ENCODE peak calls at places on chromosome 21, in ten cellular contexts. One of them, this sample, is unnamed.
A peak's percentile ranks its signal among the peaks of the same experiment; 100 is the strongest.

GRCh38 chr21:18987515-18988026 is 584.0 kb upstream of the TMPRSS15 start:
- DNase-seq in cardiac muscle cell: no peak
- DNase-seq in adrenal gland: no peak
- DNase-seq in IMR-90: no peak
- DNase-seq in CD8-positive, alpha-beta memory T cell: no peak
- DNase-seq in heart right ventricle: no peak
- DNase-seq in mesendoderm: peak; percentile 13
- DNase-seq in neuronal stem cell: no peak
- DNase-seq in left ventricle myocardium inferior: no peak
- DNase-seq in Peyer's patch: no peak
- DNase-seq in this sample: no peak

GRCh38 chr21:18060402-18060801 is 184.2 kb upstream of the CHODL start:
- DNase-seq in IMR-90: no peak
- DNase-seq in cardiac muscle cell: no peak
- DNase-seq in CD8-positive, alpha-beta memory T cell: no peak
- DNase-seq in heart right ventricle: no peak
- DNase-seq in adrenal gland: no peak
- DNase-seq in neuronal stem cell: no peak
- DNase-seq in Peyer's patch: no peak
- DNase-seq in mesendoderm: no peak
- DNase-seq in left ventricle myocardium inferior: no peak
- DNase-seq in this sample: no peak

GRCh38 chr21:16624468-16625102 is 888.3 kb upstream of the CXADR start:
- DNase-seq in adrenal gland: no peak
- DNase-seq in cardiac muscle cell: no peak
- DNase-seq in heart right ventricle: no peak
- DNase-seq in mesendoderm: no peak
- DNase-seq in left ventricle myocardium inferior: no peak
- DNase-seq in CD8-positive, alpha-beta memory T cell: no peak
- DNase-seq in Peyer's patch: no peak
- DNase-seq in neuronal stem cell: no peak
- DNase-seq in IMR-90: no peak
- DNase-seq in this sample: no peak

GRCh38 chr21:34909492-34910292 is 139.4 kb downstream of the RUNX1 start:
- DNase-seq in IMR-90: peak; percentile 51
- DNase-seq in mesendoderm: peak; percentile 31
- DNase-seq in Peyer's patch: no peak
- DNase-seq in cardiac muscle cell: peak; percentile 31
- DNase-seq in adrenal gland: no peak
- DNase-seq in neuronal stem cell: no peak
- DNase-seq in heart right ventricle: no peak
- DNase-seq in CD8-positive, alpha-beta memory T cell: no peak
- DNase-seq in left ventricle myocardium inferior: no peak
- DNase-seq in this sample: no peak

GRCh38 chr21:29293495-29293894 is 5.2 kb upstream of the BACH1 start:
- DNase-seq in CD8-positive, alpha-beta memory T cell: no peak
- DNase-seq in neuronal stem cell: no peak
- DNase-seq in adrenal gland: no peak
- DNase-seq in IMR-90: no peak
- DNase-seq in mesendoderm: no peak
- DNase-seq in heart right ventricle: no peak
- DNase-seq in Peyer's patch: peak; percentile 79
- DNase-seq in cardiac muscle cell: no peak
- DNase-seq in left ventricle myocardium inferior: no peak
- DNase-seq in this sample: no peak

GRCh38 chr21:45997495-45998275 is 16.1 kb downstream of the COL6A1 start:
- DNase-seq in IMR-90: no peak
- DNase-seq in CD8-positive, alpha-beta memory T cell: peak; percentile 30
- DNase-seq in cardiac muscle cell: no peak
- DNase-seq in mesendoderm: no peak
- DNase-seq in heart right ventricle: peak; percentile 3
- DNase-seq in left ventricle myocardium inferior: peak; percentile 15
- DNase-seq in neuronal stem cell: no peak
- DNase-seq in adrenal gland: peak; percentile 5
- DNase-seq in Peyer's patch: peak; percentile 38
- DNase-seq in this sample: peak; percentile 66

GRCh38 chr21:16192900-16193299 is 463.1 kb downstream of the USP25 start:
- DNase-seq in IMR-90: peak; percentile 20
- DNase-seq in cardiac muscle cell: peak; percentile 29
- DNase-seq in Peyer's patch: no peak
- DNase-seq in adrenal gland: no peak
- DNase-seq in CD8-positive, alpha-beta memory T cell: no peak
- DNase-seq in mesendoderm: peak; percentile 35
- DNase-seq in neuronal stem cell: no peak
- DNase-seq in heart right ventricle: no peak
- DNase-seq in left ventricle myocardium inferior: no peak
- DNase-seq in this sample: no peak

GRCh38 chr21:31034378-31034777 is 3.9 kb downstream of the KRTAP19-8 start:
- DNase-seq in CD8-positive, alpha-beta memory T cell: no peak
- DNase-seq in neuronal stem cell: no peak
- DNase-seq in IMR-90: no peak
- DNase-seq in left ventricle myocardium inferior: no peak
- DNase-seq in Peyer's patch: no peak
- DNase-seq in adrenal gland: no peak
- DNase-seq in mesendoderm: peak; percentile 13
- DNase-seq in cardiac muscle cell: no peak
- DNase-seq in heart right ventricle: no peak
- DNase-seq in this sample: no peak

GRCh38 chr21:15549671-15550070 is 180.1 kb upstream of the USP25 start:
- DNase-seq in mesendoderm: peak; percentile 96
- DNase-seq in heart right ventricle: no peak
- DNase-seq in cardiac muscle cell: peak; percentile 25
- DNase-seq in neuronal stem cell: no peak
- DNase-seq in IMR-90: peak; percentile 5
- DNase-seq in adrenal gland: no peak
- DNase-seq in Peyer's patch: no peak
- DNase-seq in CD8-positive, alpha-beta memory T cell: no peak
- DNase-seq in left ventricle myocardium inferior: no peak
- DNase-seq in this sample: no peak

DNA sequence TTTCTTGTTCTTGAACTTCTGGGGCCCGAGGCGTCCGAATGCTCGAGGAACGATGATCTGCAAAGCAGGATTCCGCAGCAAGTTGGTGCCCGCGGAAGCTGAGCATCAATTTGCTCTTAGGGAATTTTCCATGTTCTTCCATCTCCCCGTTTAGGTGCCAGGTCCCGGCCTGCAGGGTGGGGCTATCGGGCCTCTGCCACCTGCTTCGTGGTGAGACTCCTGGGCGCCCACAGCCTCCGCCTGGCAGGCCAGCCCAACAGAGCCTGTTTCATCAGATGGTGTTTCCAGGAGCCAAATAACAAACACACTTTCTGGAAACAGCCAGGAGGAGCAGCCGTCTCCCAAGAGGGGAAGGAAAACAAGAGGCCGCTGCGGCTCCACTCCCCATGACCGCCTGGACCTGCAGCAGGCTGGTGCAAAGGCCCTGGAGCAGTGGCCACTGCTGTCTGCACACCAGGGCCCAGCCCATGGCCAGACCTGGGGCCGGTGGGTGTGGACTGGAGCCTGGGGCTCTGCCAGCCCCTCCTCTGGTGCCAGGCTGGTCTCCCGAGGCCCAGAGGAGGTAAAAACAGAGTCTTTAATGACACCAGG is 54.8 kb downstream of the SLX9 start:
- DNase-seq in mesendoderm: no peak
- DNase-seq in heart right ventricle: no peak
- DNase-seq in Peyer's patch: no peak
- DNase-seq in left ventricle myocardium inferior: no peak
- DNase-seq in CD8-positive, alpha-beta memory T cell: no peak
- DNase-seq in cardiac muscle cell: no peak
- DNase-seq in IMR-90: no peak
- DNase-seq in adrenal gland: no peak
- DNase-seq in neuronal stem cell: no peak
- DNase-seq in this sample: peak; percentile 87
- H3K4me1 ChIP-seq in mesendoderm: no peaks in the 10 kb centered on the region
- H3K4me1 ChIP-seq in heart right ventricle: peaks cover 27% of the 10 kb centered on the region
- H3K4me1 ChIP-seq in Peyer's patch: no peaks in the 10 kb centered on the region
- H3K4me1 ChIP-seq in left ventricle myocardium inferior: peaks cover 32% of the 10 kb centered on the region
- H3K4me1 ChIP-seq in CD8-positive, alpha-beta memory T cell: no peaks in the 10 kb centered on the region
- H3K4me1 ChIP-seq in cardiac muscle cell: peaks cover 6% of the 10 kb centered on the region
- H3K4me1 ChIP-seq in IMR-90: peaks cover 19% of the 10 kb centered on the region
- H3K4me1 ChIP-seq in adrenal gland: peaks cover 6% of the 10 kb centered on the region
- H3K4me1 ChIP-seq in neuronal stem cell: peaks cover 2% of the 10 kb centered on the region
- H3K4me1 ChIP-seq in this sample: peaks cover 55% of the 10 kb centered on the region

GRCh38 chr21:21715286-21715969 is 717.2 kb downstream of the NCAM2 start:
- DNase-seq in neuronal stem cell: no peak
- DNase-seq in cardiac muscle cell: peak; percentile 92
- DNase-seq in heart right ventricle: no peak
- DNase-seq in mesendoderm: peak; percentile 4
- DNase-seq in IMR-90: peak; percentile 93
- DNase-seq in adrenal gland: no peak
- DNase-seq in left ventricle myocardium inferior: no peak
- DNase-seq in CD8-positive, alpha-beta memory T cell: no peak
- DNase-seq in Peyer's patch: no peak
- DNase-seq in this sample: no peak

GRCh38 chr21:21712761-21713558 is 714.8 kb downstream of the NCAM2 start:
- DNase-seq in neuronal stem cell: no peak
- DNase-seq in cardiac muscle cell: peak; percentile 84
- DNase-seq in IMR-90: peak; percentile 62
- DNase-seq in Peyer's patch: no peak
- DNase-seq in left ventricle myocardium inferior: no peak
- DNase-seq in adrenal gland: no peak
- DNase-seq in CD8-positive, alpha-beta memory T cell: no peak
- DNase-seq in heart right ventricle: no peak
- DNase-seq in mesendoderm: no peak
- DNase-seq in this sample: no peak

GRCh38 chr21:21714396-21714795 is 716.2 kb downstream of the NCAM2 start:
- DNase-seq in neuronal stem cell: no peak
- DNase-seq in IMR-90: peak; percentile 82
- DNase-seq in cardiac muscle cell: peak; percentile 78
- DNase-seq in mesendoderm: peak; percentile 7
- DNase-seq in heart right ventricle: no peak
- DNase-seq in left ventricle myocardium inferior: no peak
- DNase-seq in CD8-positive, alpha-beta memory T cell: no peak
- DNase-seq in Peyer's patch: no peak
- DNase-seq in adrenal gland: no peak
- DNase-seq in this sample: no peak
- H3K27ac ChIP-seq in neuronal stem cell: no peak overlapping the region
- H3K27ac ChIP-seq in IMR-90: peak overlapping the region; percentile 21
- H3K27ac ChIP-seq in cardiac muscle cell: no peak overlapping the region
- H3K27ac ChIP-seq in mesendoderm: no peak overlapping the region
- H3K27ac ChIP-seq in heart right ventricle: no peak overlapping the region
- H3K27ac ChIP-seq in left ventricle myocardium inferior: no peak overlapping the region
- H3K27ac ChIP-seq in CD8-positive, alpha-beta memory T cell: no peak overlapping the region
- H3K27ac ChIP-seq in Peyer's patch: no peak overlapping the region
- H3K27ac ChIP-seq in adrenal gland: no peak overlapping the region
- H3K27ac ChIP-seq in this sample: no peak overlapping the region

DNA sequence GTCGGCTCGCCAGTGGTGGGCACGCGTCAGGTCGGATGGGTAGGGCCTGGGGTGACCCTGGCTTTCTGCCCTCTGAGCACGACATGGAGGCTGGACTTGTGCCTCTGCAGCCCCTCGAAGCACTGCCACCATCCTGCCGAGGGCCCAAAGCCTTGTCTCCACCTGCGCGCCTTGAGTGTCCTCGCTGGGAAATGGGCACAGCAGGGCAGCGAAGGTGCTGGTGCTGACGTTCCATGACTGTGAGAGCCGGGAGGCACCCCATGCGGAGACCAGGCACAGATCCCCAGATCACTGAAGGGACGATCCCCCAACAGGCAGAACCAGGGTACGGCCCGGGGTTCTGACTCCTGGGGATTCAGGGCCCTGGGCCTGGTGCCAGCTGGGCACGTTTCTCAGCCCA is 60.3 kb downstream of the SIK1 start:
- DNase-seq in IMR-90: no peak
- DNase-seq in cardiac muscle cell: no peak
- DNase-seq in neuronal stem cell: no peak
- DNase-seq in heart right ventricle: no peak
- DNase-seq in left ventricle myocardium inferior: no peak
- DNase-seq in adrenal gland: no peak
- DNase-seq in Peyer's patch: no peak
- DNase-seq in mesendoderm: no peak
- DNase-seq in CD8-positive, alpha-beta memory T cell: no peak
- DNase-seq in this sample: no peak
- H3K4me1 ChIP-seq in IMR-90: peaks cover 5% of the 10 kb centered on the region
- H3K4me1 ChIP-seq in cardiac muscle cell: peaks cover 18% of the 10 kb centered on the region
- H3K4me1 ChIP-seq in neuronal stem cell: peaks cover 14% of the 10 kb centered on the region
- H3K4me1 ChIP-seq in heart right ventricle: peaks cover 52% of the 10 kb centered on the region
- H3K4me1 ChIP-seq in left ventricle myocardium inferior: peaks cover 50% of the 10 kb centered on the region
- H3K4me1 ChIP-seq in adrenal gland: peaks cover 8% of the 10 kb centered on the region
- H3K4me1 ChIP-seq in Peyer's patch: no peaks in the 10 kb centered on the region
- H3K4me1 ChIP-seq in mesendoderm: no peaks in the 10 kb centered on the region
- H3K4me1 ChIP-seq in CD8-positive, alpha-beta memory T cell: peaks cover 18% of the 10 kb centered on the region
- H3K4me1 ChIP-seq in this sample: peaks cover 10% of the 10 kb centered on the region

GRCh38 chr21:36411301-36411700 is 26.1 kb downstream of the CHAF1B start:
- DNase-seq in heart right ventricle: no peak
- DNase-seq in neuronal stem cell: no peak
- DNase-seq in left ventricle myocardium inferior: no peak
- DNase-seq in CD8-positive, alpha-beta memory T cell: no peak
- DNase-seq in mesendoderm: no peak
- DNase-seq in Peyer's patch: no peak
- DNase-seq in adrenal gland: no peak
- DNase-seq in cardiac muscle cell: no peak
- DNase-seq in IMR-90: no peak
- DNase-seq in this sample: no peak
- H3K27ac ChIP-seq in heart right ventricle: no peak overlapping the region
- H3K27ac ChIP-seq in neuronal stem cell: no peak overlapping the region
- H3K27ac ChIP-seq in left ventricle myocardium inferior: no peak overlapping the region
- H3K27ac ChIP-seq in CD8-positive, alpha-beta memory T cell: no peak overlapping the region
- H3K27ac ChIP-seq in mesendoderm: no peak overlapping the region
- H3K27ac ChIP-seq in Peyer's patch: no peak overlapping the region
- H3K27ac ChIP-seq in adrenal gland: no peak overlapping the region
- H3K27ac ChIP-seq in cardiac muscle cell: no peak overlapping the region
- H3K27ac ChIP-seq in IMR-90: no peak overlapping the region
- H3K27ac ChIP-seq in this sample: no peak overlapping the region

DNA sequence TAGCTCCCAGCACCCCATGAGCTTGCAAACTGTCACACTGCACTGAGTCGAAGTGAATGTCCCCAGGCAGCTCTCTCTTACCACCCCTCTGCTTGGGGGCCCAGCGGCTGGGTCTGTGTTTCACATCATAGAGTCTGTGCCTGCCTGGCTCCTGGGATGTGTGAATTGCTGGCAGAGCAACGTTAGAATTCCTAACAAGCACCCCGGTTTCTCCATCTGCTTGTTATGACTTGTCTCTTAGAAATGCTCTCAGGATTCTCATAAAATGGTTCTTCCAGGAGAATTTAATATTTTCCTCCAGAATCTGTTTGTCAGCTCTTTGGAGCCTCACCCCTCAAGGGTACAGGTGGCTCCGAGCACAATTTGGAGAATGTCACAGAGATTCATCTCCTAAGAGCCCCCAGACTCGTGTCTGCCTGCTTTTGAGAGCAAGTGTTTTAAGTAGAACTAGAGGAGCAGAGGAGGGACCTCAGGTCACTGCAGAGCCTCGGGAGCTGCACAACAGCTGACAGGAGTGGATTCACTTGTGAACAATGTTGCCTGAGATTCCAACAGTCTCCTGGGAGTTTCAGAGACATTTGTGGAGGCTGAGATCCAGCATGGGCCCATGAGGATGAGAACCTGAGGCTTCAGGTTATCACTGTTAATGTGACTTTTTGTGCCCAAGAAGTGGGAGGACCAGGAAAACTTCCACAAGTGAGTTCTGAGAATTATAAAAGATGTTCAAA is 131.5 kb downstream of the KCNJ6 start:
- DNase-seq in mesendoderm: no peak
- DNase-seq in Peyer's patch: no peak
- DNase-seq in CD8-positive, alpha-beta memory T cell: no peak
- DNase-seq in IMR-90: no peak
- DNase-seq in left ventricle myocardium inferior: no peak
- DNase-seq in neuronal stem cell: no peak
- DNase-seq in cardiac muscle cell: no peak
- DNase-seq in heart right ventricle: no peak
- DNase-seq in adrenal gland: no peak
- DNase-seq in this sample: no peak
- H3K4me1 ChIP-seq in mesendoderm: no peaks in the 10 kb centered on the region
- H3K4me1 ChIP-seq in Peyer's patch: no peaks in the 10 kb centered on the region
- H3K4me1 ChIP-seq in CD8-positive, alpha-beta memory T cell: no peaks in the 10 kb centered on the region
- H3K4me1 ChIP-seq in IMR-90: peaks cover 9% of the 10 kb centered on the region
- H3K4me1 ChIP-seq in left ventricle myocardium inferior: no peaks in the 10 kb centered on the region
- H3K4me1 ChIP-seq in neuronal stem cell: no peaks in the 10 kb centered on the region
- H3K4me1 ChIP-seq in cardiac muscle cell: no peaks in the 10 kb centered on the region
- H3K4me1 ChIP-seq in heart right ventricle: no peaks in the 10 kb centered on the region
- H3K4me1 ChIP-seq in adrenal gland: no peaks in the 10 kb centered on the region
- H3K4me1 ChIP-seq in this sample: no peaks in the 10 kb centered on the region